ENCODE peak calls at places on chromosomes 12 and 14, in four cellular contexts. L, A, U and V are unnamed samples.

GRCh38 chr14:77615231-77616132 is 955 bp downstream of the SPTLC2 start:
- DNase-seq in U (peak), L (no peak), A (peak), V (peak)

GRCh38 chr12:46373303-46374182 is 970 bp upstream of the SLC38A2 start:
- DNase-seq in U (peak), A (peak), L (peak), V (peak)

GRCh38 chr14:75069021-75069810 is at the start of gene ZC2HC1C:
- DNase-seq in U (peak), A (peak), L (peak), V (peak)

GRCh38 chr12:75553865-75554555 is 42.6 kb upstream of the KRR1 start:
- DNase-seq in U (no peak), L (no peak), A (no peak), V (no peak)

GRCh38 chr14:102505775-102506598 is 3.6 kb downstream of the ANKRD9 start:
- DNase-seq in U (no peak), L (no peak), A (no peak), V (no peak)

GRCh38 chr12:544142-544541 is 84.4 kb downstream of the B4GALNT3 start:
- DNase-seq in A (no peak), U (no peak), L (no peak), V (no peak)

GRCh38 chr12:53476769-53477209 is 22.5 kb downstream of the MAP3K12 start:
- DNase-seq in L (no peak), A (no peak), U (peak), V (peak)

GRCh38 chr12:104684884-104685283 is 228.1 kb downstream of the CHST11 start:
- DNase-seq in U (no peak), L (no peak), A (no peak), V (no peak)

GRCh38 chr12:122867701-122868461 is 28.0 kb downstream of the VPS37B start:
- DNase-seq in U (peak), A (no peak), L (peak), V (no peak)

GRCh38 chr14:90419200-90419599 is 22.4 kb downstream of the CALM1 start:
- DNase-seq in A (peak), U (peak), L (no peak), V (peak)

GRCh38 chr14:68232643-68233055 is 413.1 kb downstream of the RAD51B start:
- DNase-seq in L (no peak), A (no peak), U (peak), V (peak)

GRCh38 chr14:91113829-91114078 is at the start of gene DGLUCY:
- DNase-seq in A (no peak), L (no peak), U (no peak), V (no peak)

GRCh38 chr14:106069786-106070185 is 543.4 kb downstream of the TMEM121 start:
- DNase-seq in A (no peak), U (no peak), L (no peak), V (no peak)

GRCh38 chr14:104138098-104138890 is at the start of gene KIF26A:
- DNase-seq in L (peak), U (peak), A (peak), V (peak)

GRCh38 chr12:113700943-113701342 is 229.3 kb upstream of the LHX5 start:
- DNase-seq in A (no peak), U (peak), L (peak), V (peak)

GRCh38 chr12:16605666-16606116 is 271 bp downstream of the LMO3 start:
- DNase-seq in A (peak), U (peak), L (no peak), V (peak)

GRCh38 chr12:70754330-70754741 is 117.1 kb upstream of the PTPRB start:
- DNase-seq in L (no peak), U (peak), A (no peak), V (no peak)

GRCh38 chr14:100428727-100429126 is 105.6 kb downstream of the SLC25A47 start:
- DNase-seq in A (no peak), U (no peak), L (no peak), V (peak)

GRCh38 chr12:77830952-77831351 is 258 bp downstream of the NAV3 start:
- DNase-seq in A (no peak), L (no peak), U (no peak), V (no peak)